ENCODE peak calls at places on chromosomes 4 and X, in ten cellular contexts. W, B, X, I, C, A, K, U, Q and Y are unnamed samples.

GRCh38 chr4:2337131-2337723 is 75.3 kb upstream of the MXD4 start:
- DNase-seq in B (no peak), W (no peak), X (no peak), C (no peak), A (no peak), Q (no peak), I (no peak), U (no peak), K (no peak), Y (no peak)

GRCh38 chr4:95362906-95363578 is 185.7 kb downstream of the UNC5C start:
- DNase-seq in X (peak; percentile 40), U (no peak), B (peak; percentile 7), K (no peak), C (no peak), I (no peak), Q (peak; percentile 4), A (peak; percentile 4), W (no peak), Y (no peak)

GRCh38 chr4:114512595-114513295 is 85.9 kb upstream of the UGT8 start:
- DNase-seq in Q (no peak), I (no peak), W (no peak), B (no peak), K (no peak), C (no peak), U (peak; percentile 35), A (peak; percentile 78), X (no peak), Y (no peak)

GRCh38 chrX:100880368-100880767 is 6.2 kb upstream of the NOX1 start:
- DNase-seq in B (peak; percentile 13), W (no peak), U (no peak), X (no peak), C (no peak), I (no peak), A (no peak), K (no peak), Q (no peak), Y (peak; percentile 33)

GRCh38 chr4:129248621-129249020 is 152.7 kb downstream of the C4orf33 start:
- DNase-seq in X (no peak), A (no peak), B (no peak), U (no peak), C (no peak), W (no peak), I (no peak), K (no peak), Q (no peak), Y (no peak)

GRCh38 chr4:130172156-130172555 is 1076.2 kb downstream of the C4orf33 start:
- DNase-seq in B (no peak), W (no peak), K (no peak), X (no peak), A (peak; percentile 64), C (no peak), I (no peak), Q (no peak), U (no peak), Y (no peak)

GRCh38 chr4:145619639-145619996 is 433 bp downstream of the MMAA start:
- DNase-seq in B (peak; percentile 38), X (peak; percentile 21), C (peak; percentile 76), I (peak; percentile 21), W (no peak), U (peak; percentile 40), A (peak; percentile 54), K (no peak), Q (peak; percentile 72), Y (peak; percentile 57)

GRCh38 chr4:52106701-52107100 is 55.6 kb downstream of the SPATA18 start:
- DNase-seq in K (no peak), W (no peak), I (no peak), X (no peak), A (no peak), U (no peak), B (no peak), Q (no peak), C (no peak), Y (no peak)

GRCh38 chrX:150692837-150693781 is at the start of gene MTMR1:
- DNase-seq in W (peak; percentile 14), U (no peak), Q (peak; percentile 59), X (peak; percentile 7), K (peak; percentile 34), C (peak; percentile 60), A (peak; percentile 7), B (peak; percentile 19), I (peak; percentile 42), Y (peak; percentile 61)

GRCh38 chr4:142449771-142450373 is 396.2 kb downstream of the INPP4B start:
- DNase-seq in I (no peak), C (no peak), Q (no peak), U (no peak), K (no peak), B (no peak), W (no peak), A (no peak), X (no peak), Y (no peak)

GRCh38 chr4:94419956-94420355 is 31.8 kb upstream of the PDLIM5 start:
- DNase-seq in X (no peak), U (peak; percentile 75), Q (no peak), W (no peak), A (peak; percentile 94), I (no peak), C (no peak), B (no peak), K (no peak), Y (no peak)

GRCh38 chr4:180456928-180457327 is 1786.3 kb upstream of the TENM3 start:
- DNase-seq in U (no peak), K (no peak), A (no peak), I (no peak), B (no peak), C (no peak), X (no peak), Q (no peak), W (no peak), Y (no peak)

GRCh38 chr4:34422472-34422871 is 1821.8 kb downstream of the ARAP2 start:
- DNase-seq in C (no peak), B (peak; percentile 26), Q (no peak), I (no peak), K (no peak), A (peak; percentile 19), W (no peak), U (no peak), X (no peak), Y (no peak)

GRCh38 chrX:150587585-150588503 is 19.4 kb downstream of the MTM1 start:
- DNase-seq in I (no peak), W (no peak), U (no peak), A (peak; percentile 15), Q (peak; percentile 37), K (peak; percentile 39), X (no peak), B (peak; percentile 0), C (no peak), Y (no peak)

GRCh38 chr4:94960703-94961102 is 202.9 kb downstream of the BMPR1B start:
- DNase-seq in K (no peak), W (no peak), X (no peak), A (no peak), B (no peak), Q (no peak), I (no peak), U (no peak), C (no peak), Y (no peak)

GRCh38 chrX:9379697-9380551 is 84.9 kb upstream of the TBL1X start:
- DNase-seq in W (no peak), X (no peak), Q (no peak), C (no peak), U (peak; percentile 77), B (peak; percentile 55), A (peak; percentile 86), I (no peak), K (no peak), Y (no peak)